ENCODE peak calls at places on chromosomes 6 and 20, in eight cellular contexts. H is esophagus squamous epithelium, K is brain microvascular endothelial cell, Q is lower lobe of right lung, D is stomach, G is A549, J is neural progenitor cell, S is heart right ventricle. T is an unnamed sample.

GRCh38 chr6:6008648-6009421 is 2.1 kb upstream of the NRN1 start:
- DNase-seq in H (no peak), Q (peak; percentile 83), K (peak; percentile 43), D (peak; percentile 40), G (peak; percentile 68), S (peak; percentile 76), J (peak; percentile 91), T (peak; percentile 81)

GRCh38 chr6:154962751-154963150 is 32.4 kb upstream of the TIAM2 start:
- DNase-seq in G (peak; percentile 28), K (peak; percentile 73), H (no peak), Q (no peak), S (no peak), D (no peak), J (no peak), T (no peak)

GRCh38 chr20:635028-635427 is 18.0 kb downstream of the SRXN1 start:
- DNase-seq in Q (no peak), H (no peak), G (no peak), K (no peak), S (no peak), D (no peak), J (no peak), T (no peak)

GRCh38 chr6:17653198-17653881 is 53.2 kb downstream of the FAM8A1 start:
- DNase-seq in D (no peak), H (no peak), S (no peak), K (no peak), J (no peak), Q (no peak), G (no peak), T (no peak)

GRCh38 chr6:133854633-133855598 is 34.0 kb upstream of the TCF21 start:
- DNase-seq in D (no peak), H (no peak), Q (no peak), G (no peak), J (peak; percentile 66), K (no peak), S (no peak), T (no peak)

GRCh38 chr6:89268776-89269175 is 46.3 kb downstream of the GABRR2 start:
- DNase-seq in K (peak; percentile 21), D (no peak), S (no peak), Q (no peak), H (no peak), J (no peak), G (no peak), T (no peak)

GRCh38 chr20:58711266-58712051 is 18.9 kb downstream of the NPEPL1 start:
- DNase-seq in J (no peak), S (no peak), D (peak; percentile 16), H (no peak), Q (no peak), G (no peak), K (no peak), T (peak; percentile 15)

GRCh38 chr20:46206025-46206424 is 87.9 kb downstream of the CD40 start:
- DNase-seq in K (peak; percentile 16), H (no peak), J (no peak), S (peak; percentile 46), Q (peak; percentile 72), D (peak; percentile 33), G (peak; percentile 40), T (peak; percentile 55)

GRCh38 chr6:40344566-40345185 is 242.5 kb downstream of the LRFN2 start:
- DNase-seq in H (no peak), D (peak; percentile 14), G (no peak), Q (no peak), J (peak; percentile 13), S (no peak), K (no peak), T (no peak)

GRCh38 chr6:46888031-46888430 is 33.7 kb downstream of the ADGRF5 start:
- DNase-seq in S (no peak), G (no peak), K (peak; percentile 72), Q (no peak), H (no peak), D (no peak), J (no peak), T (no peak)

GRCh38 chr6:28141500-28142329 is at the start of gene ZKSCAN8:
- DNase-seq in H (peak; percentile 44), J (peak; percentile 98), S (peak; percentile 81), K (peak; percentile 85), Q (peak; percentile 86), G (peak; percentile 81), D (peak; percentile 78), T (peak; percentile 80)

GRCh38 chr20:41309817-41310216 is 7.7 kb downstream of the ZHX3 start:
- DNase-seq in K (no peak), S (no peak), Q (no peak), J (no peak), G (no peak), H (no peak), D (no peak), T (no peak)

GRCh38 chr6:70108230-70108629 is 194.7 kb downstream of the COL9A1 start:
- DNase-seq in S (no peak), D (no peak), K (peak; percentile 18), Q (no peak), J (peak; percentile 57), G (peak; percentile 4), H (no peak), T (no peak)

GRCh38 chr20:2576317-2576727 is 39.9 kb downstream of the TMC2 start:
- DNase-seq in K (no peak), G (no peak), D (no peak), H (no peak), Q (no peak), J (no peak), S (no peak), T (no peak)

GRCh38 chr20:37315293-37316110 is 26.0 kb downstream of the MANBAL start:
- DNase-seq in Q (no peak), G (no peak), J (no peak), H (no peak), D (peak; percentile 59), S (peak; percentile 79), K (peak; percentile 88), T (peak; percentile 83)

GRCh38 chr20:63560333-63560805 is 6.4 kb downstream of the FNDC11 start:
- DNase-seq in D (no peak), Q (no peak), H (no peak), G (no peak), K (no peak), S (no peak), J (no peak), T (no peak)

GRCh38 chr6:77502966-77503365 is 39.7 kb upstream of the HTR1B start:
- DNase-seq in G (no peak), K (peak; percentile 53), Q (no peak), J (no peak), H (no peak), D (no peak), S (no peak), T (no peak)

GRCh38 chr6:42451146-42451594 is 556 bp downstream of the TRERF1 start:
- DNase-seq in S (no peak), K (no peak), G (no peak), H (no peak), D (no peak), Q (no peak), J (no peak), T (no peak)

GRCh38 chr6:158039178-158039557 is 57.5 kb downstream of the SYNJ2 start:
- DNase-seq in H (no peak), Q (peak; percentile 26), S (no peak), G (no peak), K (peak; percentile 67), D (no peak), J (peak; percentile 21), T (no peak)

GRCh38 chr6:31898200-31899011 is 908 bp upstream of the EHMT2 start:
- DNase-seq in S (no peak), Q (no peak), D (no peak), G (peak; percentile 26), K (no peak), J (peak; percentile 78), H (no peak), T (no peak)

GRCh38 chr6:56450376-56450775 is 192.3 kb downstream of the DST start:
- DNase-seq in J (no peak), K (no peak), G (no peak), S (no peak), H (no peak), D (no peak), Q (no peak), T (no peak)

GRCh38 chr6:46320505-46320904 is 149.7 kb upstream of the ENPP5 start:
- DNase-seq in H (no peak), S (no peak), Q (no peak), K (no peak), J (no peak), G (no peak), D (no peak), T (no peak)

GRCh38 chr6:159969921-159970320 is 1.0 kb downstream of the IGF2R start:
- DNase-seq in H (no peak), J (peak; percentile 81), D (peak; percentile 46), S (peak; percentile 74), G (peak; percentile 64), K (peak; percentile 79), Q (peak; percentile 56), T (peak; percentile 65)

GRCh38 chr6:34696189-34696738 is 303 bp downstream of the ILRUN start:
- DNase-seq in D (peak; percentile 48), H (no peak), S (no peak), G (no peak), J (no peak), K (no peak), Q (peak; percentile 77), T (no peak)

GRCh38 chr6:35311390-35312075 is 13.9 kb downstream of the DEF6 start:
- DNase-seq in K (no peak), Q (no peak), G (no peak), J (no peak), D (no peak), H (no peak), S (no peak), T (no peak)

GRCh38 chr6:164078551-164079274 is 664.2 kb downstream of the QKI start:
- DNase-seq in K (no peak), Q (no peak), J (no peak), G (no peak), D (no peak), H (no peak), S (no peak), T (no peak)

GRCh38 chr6:167056370-167056769 is 57.2 kb downstream of the CEP43 start:
- DNase-seq in S (no peak), K (peak; percentile 45), G (no peak), J (no peak), Q (no peak), H (no peak), D (no peak), T (no peak)

GRCh38 chr6:87716928-87717655 is 15.1 kb upstream of the AKIRIN2 start:
- DNase-seq in H (no peak), Q (no peak), S (peak; percentile 16), G (no peak), K (no peak), D (no peak), J (no peak), T (no peak)
- H3K27ac ChIP-seq in H (no peak overlapping the region), Q (peak overlapping the region; percentile 27), S (no peak overlapping the region), G (peak overlapping the region; percentile 81), K (no peak overlapping the region), D (peak overlapping the region; percentile 60), J (no peak overlapping the region), T (peak overlapping the region; percentile 35)

GRCh38 chr6:14074723-14075503 is 42.7 kb upstream of the CD83 start:
- DNase-seq in G (no peak), H (no peak), D (no peak), J (no peak), S (peak; percentile 14), K (peak; percentile 16), Q (no peak), T (no peak)
- H3K4me3 ChIP-seq in G (peak overlapping the region; percentile 39), H (peak overlapping the region; percentile 9), D (peak overlapping the region; percentile 26), J (no peak overlapping the region), S (peak overlapping the region; percentile 48), K (peak overlapping the region; percentile 31), Q (peak overlapping the region; percentile 44), T (peak overlapping the region; percentile 42)

GRCh38 chr20:50273601-50274491 is 83.2 kb downstream of the CEBPB start:
- DNase-seq in K (no peak), H (no peak), G (no peak), D (no peak), Q (no peak), S (no peak), J (no peak), T (no peak)
- TF ChIP-seq CTCF in K (no peak), H (no peak), G (no peak), D (no peak), Q (no peak), S (no peak), J (no peak), T (no peak)

GRCh38 chr20:50151034-50151743 is 2.3 kb downstream of the PEDS1 start:
- DNase-seq in D (peak; percentile 73), H (no peak), K (no peak), G (no peak), J (no peak), S (no peak), Q (no peak), T (no peak)
- H3K27ac ChIP-seq in D (peak overlapping the region; percentile 97), H (peak overlapping the region; percentile 98), K (peak overlapping the region; percentile 26), G (peak overlapping the region; percentile 95), J (no peak overlapping the region), S (no peak overlapping the region), Q (peak overlapping the region; percentile 97), T (no peak overlapping the region)

T was measured in heart left ventricle.